ENCODE peak calls at places on chromosome 19, in seven cellular contexts. B is GM03348; P is stimulated activated CD8-positive, alpha-beta memory T cell treated with anti-CD3 and anti-CD28 coated beads, Interleukin-2, amount 100 ng/mL, for 1 hour; Y is NCI-H1092; N is skeletal muscle cell; L is cardiac fibroblast; W is NCI-H1105. O is an unnamed sample.

GRCh38 chr19:3576696-3577443 is 4.1 kb downstream of the HMG20B start:
- DNase-seq in B (peak), P (no peak), Y (no peak), N (peak), L (peak), W (no peak), O (no peak)

GRCh38 chr19:19486343-19487076 is 28.8 kb downstream of the TSSK6 start:
- DNase-seq in B (no peak), P (no peak), Y (no peak), N (no peak), L (no peak), W (no peak), O (no peak)

GRCh38 chr19:14450168-14450874 is 17.2 kb downstream of the PKN1 start:
- DNase-seq in B (peak), P (no peak), Y (no peak), N (no peak), L (peak), W (no peak), O (peak)

GRCh38 chr19:38837656-38838121 is 6.1 kb upstream of the ECH1 start:
- DNase-seq in B (no peak), P (no peak), Y (no peak), N (no peak), L (no peak), W (no peak), O (no peak)

GRCh38 chr19:2717638-2718541 is 3.3 kb downstream of the DIRAS1 start:
- DNase-seq in B (no peak), P (no peak), Y (no peak), N (no peak), L (no peak), W (no peak), O (no peak)

GRCh38 chr19:17329768-17330545 is 4.7 kb downstream of the ANO8 start:
- DNase-seq in B (no peak), P (no peak), Y (no peak), N (no peak), L (no peak), W (no peak), O (no peak)

GRCh38 chr19:3565177-3565576 is 7.6 kb upstream of the HMG20B start:
- DNase-seq in B (no peak), P (no peak), Y (no peak), N (no peak), L (peak), W (no peak), O (peak)

GRCh38 chr19:15161028-15161984 is 39.5 kb downstream of the NOTCH3 start:
- DNase-seq in B (peak), P (no peak), Y (no peak), N (no peak), L (peak), W (peak), O (peak)

GRCh38 chr19:2229103-2230028 is 6.8 kb downstream of the PLEKHJ1 start:
- DNase-seq in B (no peak), P (no peak), Y (no peak), N (no peak), L (no peak), W (no peak), O (no peak)

GRCh38 chr19:11596156-11596555 is 1.1 kb upstream of the ZNF627 start:
- DNase-seq in B (no peak), P (no peak), Y (no peak), N (no peak), L (no peak), W (no peak), O (no peak)

GRCh38 chr19:51421229-51422052 is 4.0 kb upstream of the SIGLEC10 start:
- DNase-seq in B (no peak), P (no peak), Y (no peak), N (no peak), L (no peak), W (no peak), O (no peak)

GRCh38 chr19:16134510-16134909 is 9.0 kb upstream of the HSH2D start:
- DNase-seq in B (no peak), P (no peak), Y (no peak), N (no peak), L (no peak), W (no peak), O (no peak)

GRCh38 chr19:16203256-16204004 is 5.7 kb downstream of the AP1M1 start:
- DNase-seq in B (no peak), P (no peak), Y (no peak), N (no peak), L (no peak), W (no peak), O (no peak)

GRCh38 chr19:40604647-40605200 is 3.6 kb downstream of the LTBP4 start:
- DNase-seq in B (no peak), P (no peak), Y (no peak), N (no peak), L (no peak), W (no peak), O (peak)

GRCh38 chr19:49427855-49428546 is 2.8 kb downstream of the GFY start:
- DNase-seq in B (peak), P (no peak), Y (no peak), N (no peak), L (no peak), W (no peak), O (no peak)

GRCh38 chr19:6743714-6744380 is 4.4 kb downstream of the TRIP10 start:
- DNase-seq in B (no peak), P (no peak), Y (no peak), N (no peak), L (peak), W (no peak), O (peak)

GRCh38 chr19:29010276-29010675 is 202.7 kb downstream of the UQCRFS1 start:
- DNase-seq in B (no peak), P (no peak), Y (no peak), N (no peak), L (no peak), W (no peak), O (no peak)

GRCh38 chr19:54573330-54573872 is at the start of gene LILRA2:
- DNase-seq in B (no peak), P (no peak), Y (no peak), N (no peak), L (no peak), W (no peak), O (no peak)

GRCh38 chr19:54478677-54479266 is 5.7 kb upstream of the CDC42EP5 start:
- DNase-seq in B (peak), P (no peak), Y (peak), N (no peak), L (peak), W (peak), O (peak)

GRCh38 chr19:615619-616018 is 17.7 kb downstream of the POLRMT start:
- DNase-seq in B (no peak), P (no peak), Y (no peak), N (no peak), L (no peak), W (no peak), O (no peak)

GRCh38 chr19:54674021-54674617 is 11.3 kb downstream of the LILRB4 start:
- DNase-seq in B (peak), P (no peak), Y (peak), N (no peak), L (peak), W (peak), O (peak)

GRCh38 chr19:47729799-47730520 is 15.4 kb upstream of the NOP53 start:
- DNase-seq in B (no peak), P (no peak), Y (no peak), N (no peak), L (no peak), W (peak), O (peak)

GRCh38 chr19:3357362-3357730 is 9.0 kb upstream of the NFIC start:
- DNase-seq in B (no peak), P (no peak), Y (no peak), N (no peak), L (no peak), W (no peak), O (no peak)

GRCh38 chr19:49528211-49528771 is 488 bp downstream of the RCN3 start:
- DNase-seq in B (peak), P (no peak), Y (no peak), N (no peak), L (peak), W (no peak), O (no peak)

GRCh38 chr19:34253711-34254551 is 423 bp upstream of the GARRE1 start:
- DNase-seq in B (peak), P (peak), Y (no peak), N (no peak), L (no peak), W (no peak), O (peak)

GRCh38 chr19:1213391-1214286 is 8.1 kb downstream of the STK11 start:
- DNase-seq in B (no peak), P (no peak), Y (no peak), N (peak), L (peak), W (no peak), O (peak)

GRCh38 chr19:11560404-11560988 is 1.5 kb upstream of the ELOF1 start:
- DNase-seq in B (peak), P (no peak), Y (peak), N (peak), L (peak), W (peak), O (peak)

GRCh38 chr19:13083008-13083404 is 19.7 kb downstream of the LYL1 start:
- DNase-seq in B (no peak), P (no peak), Y (no peak), N (no peak), L (no peak), W (no peak), O (no peak)